ENCODE peak calls at places on chromosomes 7 and 10, in four cellular contexts. N is pancreas, E is PC-9, J is heart left ventricle. Y is an unnamed sample.

GRCh38 chr10:43199088-43199683 is 60.9 kb downstream of the CSGALNACT2 start:
- DNase-seq in N (no peak), E (no peak), J (no peak), Y (no peak)

GRCh38 chr7:47895026-47895425 is 53.2 kb downstream of the PKD1L1 start:
- DNase-seq in N (no peak), E (no peak), J (no peak), Y (no peak)

GRCh38 chr10:111207525-111207924 is 130.7 kb downstream of the ADRA2A start:
- DNase-seq in N (peak), E (no peak), J (no peak), Y (no peak)

GRCh38 chr7:155928583-155929145 is 116.4 kb upstream of the SHH start:
- DNase-seq in N (no peak), E (no peak), J (no peak), Y (no peak)

GRCh38 chr7:140896996-140897395 is 27.7 kb downstream of the BRAF start:
- DNase-seq in N (no peak), E (no peak), J (no peak), Y (no peak)

GRCh38 chr10:11270135-11270857 is 252.6 kb downstream of the CELF2 start:
- DNase-seq in N (peak), E (peak), J (peak), Y (peak)

GRCh38 chr7:133054167-133054840 is 27.6 kb downstream of the CHCHD3 start:
- DNase-seq in N (no peak), E (no peak), J (no peak), Y (no peak)

GRCh38 chr7:101162551-101163280 is 2.7 kb downstream of the VGF start:
- DNase-seq in N (no peak), E (peak), J (peak), Y (no peak)

GRCh38 chr10:127015373-127015772 is 110.1 kb downstream of the DOCK1 start:
- DNase-seq in N (no peak), E (no peak), J (no peak), Y (no peak)

GRCh38 chr10:113148899-113149298 is 198.9 kb downstream of the TCF7L2 start:
- DNase-seq in N (no peak), E (no peak), J (no peak), Y (no peak)

GRCh38 chr10:131436467-131436866 is 124.9 kb upstream of the TCERG1L start:
- DNase-seq in N (no peak), E (no peak), J (no peak), Y (no peak)

GRCh38 chr10:35215107-35215506 is 88.5 kb downstream of the CREM start:
- DNase-seq in N (no peak), E (no peak), J (no peak), Y (no peak)

GRCh38 chr7:110573862-110574528 is 516.9 kb upstream of the LRRN3 start:
- DNase-seq in N (no peak), E (peak), J (no peak), Y (no peak)

GRCh38 chr10:87092861-87093460 is 1.7 kb downstream of the GLUD1 start:
- DNase-seq in N (no peak), E (peak), J (no peak), Y (no peak)

GRCh38 chr7:105759670-105760548 is 116.5 kb downstream of the ATXN7L1 start:
- DNase-seq in N (peak), E (peak), J (no peak), Y (peak)

GRCh38 chr7:74252893-74253292 is 1.3 kb downstream of the RFC2 start:
- DNase-seq in N (peak), E (no peak), J (no peak), Y (no peak)

GRCh38 chr10:71765907-71766716 is 7.2 kb downstream of the VSIR start:
- DNase-seq in N (no peak), E (peak), J (peak), Y (no peak)

GRCh38 chr7:104160375-104160774 is 47.4 kb downstream of the ORC5 start:
- DNase-seq in N (no peak), E (no peak), J (no peak), Y (no peak)

GRCh38 chr10:34406463-34407138 is 408.5 kb downstream of the PARD3 start:
- DNase-seq in N (no peak), E (no peak), J (no peak), Y (no peak)

GRCh38 chr7:4014649-4015048 is 667.4 kb upstream of the FOXK1 start:
- DNase-seq in N (no peak), E (no peak), J (no peak), Y (peak)

GRCh38 chr7:75892634-75893272 is 13.9 kb downstream of the RHBDD2 start:
- DNase-seq in N (no peak), E (peak), J (peak), Y (peak)

GRCh38 chr7:158957921-158958471 is 101.6 kb downstream of the DYNC2I1 start:
- DNase-seq in N (peak), E (peak), J (no peak), Y (no peak)